ENCODE peak calls at places on chromosome 10, in eight cellular contexts. O, D, A, I, X, L, S and Q are unnamed samples.

GRCh38 chr10:97542169-97543024 is 30.2 kb upstream of the ANKRD2 start:
- DNase-seq in O (no peak), D (no peak), A (no peak), I (no peak), X (no peak), L (no peak), S (peak), Q (no peak)

GRCh38 chr10:110845756-110846620 is 25.7 kb upstream of the PDCD4 start:
- DNase-seq in O (no peak), D (no peak), A (no peak), I (no peak), X (no peak), L (no peak), S (no peak), Q (no peak)

GRCh38 chr10:112471878-112472487 is 25.0 kb downstream of the VTI1A start:
- DNase-seq in O (no peak), D (no peak), A (no peak), I (no peak), X (no peak), L (peak), S (no peak), Q (no peak)

GRCh38 chr10:124559372-124560132 is 97.9 kb downstream of the LHPP start:
- DNase-seq in O (no peak), D (peak), A (no peak), I (no peak), X (no peak), L (no peak), S (no peak), Q (no peak)

GRCh38 chr10:49647985-49648795 is 31.3 kb upstream of the C10orf53 start:
- DNase-seq in O (no peak), D (no peak), A (no peak), I (no peak), X (no peak), L (no peak), S (no peak), Q (no peak)

GRCh38 chr10:48449501-48450232 is 143.2 kb downstream of the MAPK8 start:
- DNase-seq in O (no peak), D (no peak), A (no peak), I (no peak), X (no peak), L (no peak), S (peak), Q (no peak)

GRCh38 chr10:124517466-124517865 is 55.8 kb downstream of the LHPP start:
- DNase-seq in O (no peak), D (no peak), A (no peak), I (no peak), X (no peak), L (no peak), S (no peak), Q (no peak)

GRCh38 chr10:31143331-31143935 is 111.8 kb upstream of the ZNF438 start:
- DNase-seq in O (no peak), D (no peak), A (no peak), I (no peak), X (no peak), L (no peak), S (no peak), Q (no peak)